ENCODE peak calls at places on chromosomes 13 and 19, in five cellular contexts. U is C1 segment of cervical spinal cord, R is SHP77, N is HCT116, K is spleen. Z is an unnamed sample.

GRCh38 chr19:50325310-50326100 is 3.7 kb downstream of the KCNC3 start:
- DNase-seq in N (peak; percentile 73), K (peak; percentile 89), R (peak; percentile 93), U (peak; percentile 65), Z (peak; percentile 79)

GRCh38 chr19:40600086-40600917 is 867 bp upstream of the LTBP4 start:
- DNase-seq in K (no peak), R (no peak), U (peak; percentile 28), N (no peak), Z (no peak)

GRCh38 chr13:21749410-21749809 is 78.5 kb downstream of the FGF9 start:
- DNase-seq in U (no peak), K (no peak), R (no peak), N (no peak), Z (no peak)

GRCh38 chr19:43872547-43873336 is 45.6 kb downstream of the ZNF283 start:
- DNase-seq in K (no peak), N (peak; percentile 10), R (no peak), U (no peak), Z (no peak)

GRCh38 chr19:2629491-2630351 is 72.8 kb downstream of the GNG7 start:
- DNase-seq in U (no peak), K (peak; percentile 78), R (no peak), N (no peak), Z (no peak)

GRCh38 chr13:45048890-45049407 is 59.6 kb downstream of the GPALPP1 start:
- DNase-seq in R (no peak), K (no peak), U (no peak), N (no peak), Z (no peak)

GRCh38 chr19:46984077-46985010 is 35.3 kb upstream of the NPAS1 start:
- DNase-seq in R (peak; percentile 45), K (peak; percentile 47), N (no peak), U (no peak), Z (peak; percentile 93)

GRCh38 chr13:38202730-38203129 is 146.9 kb upstream of the UFM1 start:
- DNase-seq in R (no peak), U (no peak), K (no peak), N (no peak), Z (no peak)

GRCh38 chr13:24663089-24663395 is 17.2 kb upstream of the ATP12A start:
- DNase-seq in K (no peak), U (no peak), R (no peak), N (no peak), Z (no peak)

GRCh38 chr13:110463876-110464510 is 97.5 kb downstream of the RAB20 start:
- DNase-seq in K (no peak), N (no peak), R (no peak), U (no peak), Z (no peak)

GRCh38 chr13:105159794-105160193 is 1375.7 kb downstream of the EFNB2 start:
- DNase-seq in U (no peak), K (no peak), N (no peak), R (peak; percentile 39), Z (no peak)

GRCh38 chr13:112102243-112102642 is 35.3 kb downstream of the SOX1 start:
- DNase-seq in R (no peak), N (peak; percentile 7), K (no peak), U (no peak), Z (no peak)

GRCh38 chr13:68697551-68697950 is 1410.1 kb upstream of the ATXN8OS start:
- DNase-seq in R (no peak), N (no peak), U (no peak), K (no peak), Z (no peak)

GRCh38 chr13:111790621-111791020 is 276.3 kb upstream of the SOX1 start:
- DNase-seq in U (no peak), K (peak; percentile 14), N (no peak), R (no peak), Z (no peak)